ENCODE peak calls at places on chromosomes 16 and 17, in seven cellular contexts. V is LNCaP clone FGC, X is GM10248, E is spleen, I is A549, P is astrocyte, S is fibroblast of villous mesenchyme. U is an unnamed sample.

GRCh38 chr16:79213214-79213613 is 387.3 kb downstream of the MAF start:
- DNase-seq in V (no peak), X (no peak), E (no peak), I (no peak), P (no peak), S (no peak), U (no peak)

GRCh38 chr17:27741971-27742370 is 58.4 kb downstream of the NOS2 start:
- DNase-seq in V (no peak), X (no peak), E (no peak), I (no peak), P (no peak), S (no peak), U (no peak)

GRCh38 chr16:49409121-49409520 is 35.5 kb downstream of the C16orf78 start:
- DNase-seq in V (no peak), X (no peak), E (no peak), I (no peak), P (no peak), S (no peak), U (no peak)

GRCh38 chr16:66569131-66569530 is 2.9 kb downstream of the CMTM1 start:
- DNase-seq in V (no peak), X (no peak), E (no peak), I (no peak), P (peak), S (peak), U (peak)

GRCh38 chr17:9199474-9200196 is 178.3 kb downstream of the NTN1 start:
- DNase-seq in V (no peak), X (no peak), E (peak), I (no peak), P (no peak), S (no peak), U (no peak)

GRCh38 chr17:22512057-22512456 is 819.7 kb downstream of the KCNJ18 start:
- DNase-seq in V (no peak), X (no peak), E (no peak), I (no peak), P (no peak), S (no peak), U (no peak)

GRCh38 chr17:44887016-44887415 is 12.2 kb downstream of the EFTUD2 start:
- DNase-seq in V (no peak), X (no peak), E (no peak), I (no peak), P (no peak), S (no peak), U (no peak)

GRCh38 chr17:61345825-61346628 is 53.6 kb upstream of the TBX2 start:
- DNase-seq in V (no peak), X (no peak), E (no peak), I (no peak), P (no peak), S (no peak), U (no peak)

GRCh38 chr17:7241047-7241733 is 1.1 kb downstream of the GABARAP start:
- DNase-seq in V (no peak), X (no peak), E (no peak), I (no peak), P (no peak), S (no peak), U (no peak)

GRCh38 chr17:61135782-61136181 is 263.9 kb upstream of the TBX2 start:
- DNase-seq in V (no peak), X (no peak), E (peak), I (no peak), P (no peak), S (no peak), U (no peak)

GRCh38 chr17:29357821-29358232 is 32.3 kb upstream of the TAOK1 start:
- DNase-seq in V (no peak), X (no peak), E (no peak), I (no peak), P (no peak), S (peak), U (no peak)

GRCh38 chr17:80724723-80725388 is 180.2 kb downstream of the RPTOR start:
- DNase-seq in V (no peak), X (no peak), E (no peak), I (peak), P (peak), S (peak), U (peak)

GRCh38 chr17:38658741-38659345 is 15.9 kb downstream of the EPOP start:
- DNase-seq in V (no peak), X (no peak), E (no peak), I (no peak), P (no peak), S (no peak), U (no peak)

GRCh38 chr17:50672831-50673551 is 34.7 kb downstream of the ANKRD40 start:
- DNase-seq in V (no peak), X (no peak), E (peak), I (no peak), P (no peak), S (no peak), U (no peak)

GRCh38 chr17:50055055-50055425 is 870 bp upstream of the ITGA3 start:
- DNase-seq in V (peak), X (no peak), E (no peak), I (no peak), P (peak), S (peak), U (no peak)

GRCh38 chr16:17334096-17334495 is 136.7 kb downstream of the XYLT1 start:
- DNase-seq in V (no peak), X (no peak), E (no peak), I (no peak), P (peak), S (peak), U (peak)

GRCh38 chr17:50802609-50803571 is 32.5 kb upstream of the WFIKKN2 start:
- DNase-seq in V (no peak), X (no peak), E (no peak), I (no peak), P (no peak), S (no peak), U (no peak)

GRCh38 chr17:77770331-77771105 is 188.0 kb upstream of the TNRC6C start:
- DNase-seq in V (no peak), X (no peak), E (no peak), I (no peak), P (peak), S (peak), U (no peak)

GRCh38 chr16:20726661-20727060 is 15.0 kb downstream of the THUMPD1 start:
- DNase-seq in V (no peak), X (no peak), E (no peak), I (no peak), P (no peak), S (no peak), U (no peak)

GRCh38 chr16:23960081-23960499 is 124.3 kb downstream of the PRKCB start:
- DNase-seq in V (no peak), X (no peak), E (no peak), I (no peak), P (no peak), S (no peak), U (no peak)

GRCh38 chr17:60079401-60079861 is 710 bp upstream of the HEATR6 start:
- DNase-seq in V (no peak), X (no peak), E (no peak), I (peak), P (peak), S (peak), U (peak)

GRCh38 chr17:76727745-76728456 is 1.3 kb downstream of the METTL23 start:
- DNase-seq in V (no peak), X (no peak), E (no peak), I (no peak), P (no peak), S (peak), U (peak)

GRCh38 chr16:88685156-88686061 is 898 bp downstream of the SNAI3 start:
- DNase-seq in V (no peak), X (peak), E (peak), I (peak), P (no peak), S (peak), U (peak)

GRCh38 chr17:74736423-74737298 is at the start of gene RAB37:
- DNase-seq in V (no peak), X (peak), E (peak), I (peak), P (no peak), S (no peak), U (no peak)

GRCh38 chr16:53091508-53092211 is 36.9 kb downstream of the CHD9 start:
- DNase-seq in V (no peak), X (peak), E (no peak), I (no peak), P (peak), S (peak), U (peak)

GRCh38 chr16:78925071-78925714 is 675.3 kb downstream of the MAF start:
- DNase-seq in V (no peak), X (no peak), E (no peak), I (peak), P (no peak), S (peak), U (no peak)

GRCh38 chr17:14926073-14926472 is 339.1 kb downstream of the PMP22 start:
- DNase-seq in V (no peak), X (no peak), E (no peak), I (no peak), P (no peak), S (no peak), U (no peak)

GRCh38 chr16:86988920-86989715 is 328.1 kb downstream of the C16orf95 start:
- DNase-seq in V (no peak), X (no peak), E (no peak), I (no peak), P (no peak), S (peak), U (no peak)

GRCh38 chr16:3134338-3135119 is at the start of gene ZNF213:
- DNase-seq in V (peak), X (peak), E (peak), I (peak), P (peak), S (peak), U (peak)

GRCh38 chr16:3129137-3130131 is 5.4 kb upstream of the ZNF213 start:
- DNase-seq in V (peak), X (peak), E (peak), I (no peak), P (peak), S (peak), U (peak)

GRCh38 chr16:3135120-3135715 is 389 bp downstream of the ZNF213 start:
- DNase-seq in V (no peak), X (no peak), E (no peak), I (no peak), P (no peak), S (no peak), U (no peak)

GRCh38 chr16:3127745-3128144 is 7.1 kb upstream of the ZNF213 start:
- DNase-seq in V (no peak), X (no peak), E (no peak), I (no peak), P (no peak), S (no peak), U (no peak)

DNA sequence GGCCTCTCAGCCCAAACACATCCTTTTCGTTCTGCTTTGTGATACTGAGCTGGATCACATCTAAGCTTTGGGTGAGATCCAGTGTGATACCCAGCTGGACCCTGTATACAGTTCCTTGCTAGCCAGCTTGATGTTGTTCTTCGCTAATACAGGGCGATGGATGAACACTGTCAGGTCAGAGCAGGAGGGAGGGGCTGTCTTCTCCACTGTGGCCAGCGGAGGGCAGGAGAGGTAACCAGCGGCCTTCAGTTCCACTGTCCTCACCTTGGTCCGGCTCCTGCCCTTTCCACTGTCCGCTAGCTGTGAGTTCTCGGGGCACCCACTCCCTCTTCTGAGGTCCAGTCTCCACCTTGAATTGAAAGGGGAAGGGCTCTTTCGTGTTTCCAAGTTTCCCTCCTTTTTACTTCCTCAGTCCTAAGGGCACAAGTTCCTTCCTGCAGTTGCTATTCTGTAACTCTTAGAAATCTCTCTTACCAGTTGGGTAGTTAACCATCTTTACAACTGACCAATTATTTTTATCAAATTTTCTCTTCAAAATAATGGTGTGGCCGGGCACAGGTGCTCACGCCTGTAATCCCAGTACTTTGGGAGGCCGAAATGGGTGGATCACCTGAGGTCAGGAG is 3.0 kb upstream of the ZNF213 start:
- DNase-seq in V (no peak), X (no peak), E (no peak), I (no peak), P (no peak), S (peak), U (peak)
- TF ChIP-seq CTCF in V (peak), X (peak), E (peak), I (peak), P (peak), S (peak), U (peak)

GRCh38 chr17:73340093-73340596 is 28.3 kb upstream of the CDC42EP4 start:
- DNase-seq in V (no peak), X (no peak), E (no peak), I (peak), P (peak), S (peak), U (peak)
- TF ChIP-seq CTCF in V (no peak), X (no peak), E (peak), I (peak), P (peak), S (peak), U (peak)

GRCh38 chr16:19517424-19518089 is 4.3 kb downstream of the GDE1 start:
- DNase-seq in V (no peak), X (no peak), E (no peak), I (peak), P (peak), S (peak), U (peak)

GRCh38 chr16:19515765-19516164 is 6.1 kb downstream of the GDE1 start:
- DNase-seq in V (no peak), X (no peak), E (no peak), I (no peak), P (no peak), S (peak), U (no peak)

GRCh38 chr16:19521471-19522368 is at the start of gene GDE1:
- DNase-seq in V (peak), X (peak), E (peak), I (peak), P (peak), S (peak), U (peak)

GRCh38 chr16:19520861-19521331 is 1.0 kb downstream of the GDE1 start:
- DNase-seq in V (no peak), X (peak), E (no peak), I (no peak), P (peak), S (peak), U (no peak)

GRCh38 chr16:19518423-19518822 is 3.5 kb downstream of the GDE1 start:
- DNase-seq in V (no peak), X (no peak), E (no peak), I (no peak), P (no peak), S (no peak), U (no peak)
- TF ChIP-seq CTCF in V (no peak), X (no peak), E (no peak), I (no peak), P (no peak), S (no peak), U (no peak)

GRCh38 chr17:58706351-58707140 is 14.1 kb downstream of the RAD51C start:
- DNase-seq in V (no peak), X (no peak), E (peak), I (no peak), P (peak), S (no peak), U (no peak)

GRCh38 chr17:58710948-58711552 is 18.6 kb downstream of the RAD51C start:
- DNase-seq in V (no peak), X (no peak), E (no peak), I (no peak), P (peak), S (peak), U (peak)
- TF ChIP-seq CTCF in V (peak), X (peak), E (peak), I (peak), P (peak), S (peak), U (peak)

GRCh38 chr16:85505794-85506339 is 107.3 kb upstream of the GSE1 start:
- DNase-seq in V (no peak), X (no peak), E (no peak), I (no peak), P (no peak), S (no peak), U (no peak)

GRCh38 chr16:85504242-85504641 is 108.9 kb upstream of the GSE1 start:
- DNase-seq in V (no peak), X (no peak), E (no peak), I (no peak), P (no peak), S (no peak), U (no peak)

GRCh38 chr16:85503642-85504224 is 109.4 kb upstream of the GSE1 start:
- DNase-seq in V (no peak), X (no peak), E (no peak), I (no peak), P (no peak), S (no peak), U (no peak)

GRCh38 chr16:85498607-85499006 is 114.5 kb upstream of the GSE1 start:
- DNase-seq in V (no peak), X (no peak), E (peak), I (no peak), P (no peak), S (no peak), U (no peak)

DNA sequence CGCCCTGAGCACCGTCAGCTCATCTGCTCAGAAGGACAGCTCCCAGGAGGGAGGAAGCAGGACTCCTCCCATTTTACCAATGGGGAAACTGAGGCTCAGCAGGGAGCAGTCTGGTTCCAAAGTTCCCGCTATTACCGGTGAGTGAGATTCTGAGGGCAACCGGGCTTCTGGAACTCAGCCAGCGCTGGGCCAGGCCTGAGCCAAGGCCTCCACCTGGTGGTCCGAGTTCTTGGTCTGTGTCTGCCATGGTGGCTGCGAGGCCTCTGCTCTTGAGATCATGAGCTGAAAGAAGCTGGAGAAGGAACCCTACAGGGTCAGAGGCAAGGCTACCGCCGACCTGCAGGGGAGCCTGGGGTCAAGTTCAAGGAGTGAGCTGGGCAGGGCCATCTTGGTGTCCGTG is 110.8 kb upstream of the GSE1 start:
- DNase-seq in V (no peak), X (no peak), E (no peak), I (no peak), P (no peak), S (no peak), U (no peak)
- TF ChIP-seq CTCF in V (no peak), X (no peak), E (no peak), I (no peak), P (no peak), S (no peak), U (no peak)

GRCh38 chr17:12665263-12666210 is at the start of gene MYOCD:
- DNase-seq in V (no peak), X (peak), E (no peak), I (peak), P (peak), S (peak), U (peak)

GRCh38 chr17:12666718-12667117 is 1.0 kb downstream of the MYOCD start:
- DNase-seq in V (no peak), X (no peak), E (no peak), I (no peak), P (no peak), S (no peak), U (no peak)

GRCh38 chr17:12664894-12665262 is 812 bp upstream of the MYOCD start:
- DNase-seq in V (no peak), X (no peak), E (no peak), I (no peak), P (no peak), S (no peak), U (no peak)

GRCh38 chr17:12664252-12664651 is 1.4 kb upstream of the MYOCD start:
- DNase-seq in V (no peak), X (no peak), E (no peak), I (no peak), P (no peak), S (no peak), U (no peak)

DNA sequence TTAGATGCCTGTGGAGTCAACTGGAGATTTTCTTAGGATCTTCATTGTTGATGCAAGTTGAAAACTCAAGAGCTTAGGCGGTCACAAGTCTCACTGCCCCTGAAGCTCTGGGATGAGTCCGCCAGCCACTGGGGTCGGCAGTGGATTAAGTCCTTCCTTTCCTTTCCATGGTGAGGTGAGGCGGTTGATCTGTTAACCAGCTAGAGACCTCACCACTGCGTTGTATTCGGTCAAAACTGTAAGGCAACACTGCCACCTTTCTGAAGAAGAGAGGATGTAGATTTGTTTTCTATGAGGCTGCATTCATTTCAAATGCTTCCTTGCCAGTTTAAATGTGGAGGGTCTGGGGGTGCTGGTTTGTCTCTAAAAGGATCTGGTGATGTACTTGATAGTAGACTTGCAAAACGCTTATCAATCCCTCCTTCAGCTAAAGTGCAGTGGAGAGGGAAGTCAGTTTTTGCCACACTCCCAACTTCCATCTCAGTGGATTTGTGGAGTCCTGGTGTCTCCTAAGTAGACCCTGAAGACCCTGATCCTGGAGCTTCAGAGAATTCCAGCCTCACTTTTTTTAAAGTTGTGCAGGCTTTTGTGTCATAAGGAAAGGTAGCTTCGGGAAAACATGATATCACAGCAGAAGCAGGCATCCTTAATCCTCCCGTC is 1.7 kb downstream of the MYOCD start:
- DNase-seq in V (peak), X (peak), E (no peak), I (peak), P (peak), S (peak), U (peak)
- TF ChIP-seq CTCF in V (peak), X (peak), E (no peak), I (peak), P (peak), S (peak), U (peak)

GRCh38 chr17:41678411-41678906 is 10.2 kb upstream of the EIF1 start:
- DNase-seq in V (no peak), X (no peak), E (no peak), I (no peak), P (no peak), S (peak), U (no peak)

GRCh38 chr17:41681776-41682175 is 6.9 kb upstream of the EIF1 start:
- DNase-seq in V (no peak), X (no peak), E (no peak), I (no peak), P (no peak), S (no peak), U (no peak)

GRCh38 chr17:41679740-41680425 is 8.8 kb upstream of the EIF1 start:
- DNase-seq in V (no peak), X (no peak), E (no peak), I (no peak), P (no peak), S (no peak), U (no peak)

GRCh38 chr17:41680426-41681040 is 8.2 kb upstream of the EIF1 start:
- DNase-seq in V (no peak), X (no peak), E (no peak), I (no peak), P (no peak), S (no peak), U (no peak)

GRCh38 chr17:41678907-41679739 is 9.6 kb upstream of the EIF1 start:
- DNase-seq in V (no peak), X (no peak), E (no peak), I (no peak), P (peak), S (peak), U (peak)
- TF ChIP-seq CTCF in V (no peak), X (peak), E (peak), I (peak), P (no peak), S (peak), U (peak)